ENCODE peak calls at places on chromosomes 13 and 19, in nine cellular contexts. One of them, this sample, is unnamed.

GRCh38 chr19:34404109-34404909 is at the start of gene PDCD2L:
- DNase-seq in T1000: peak; percentile 84
- DNase-seq in naive B cell: peak; percentile 87
- DNase-seq in testis: peak; percentile 96
- DNase-seq in colonic mucosa: peak; percentile 96
- DNase-seq in stimulated activated CD8-positive, alpha-beta memory T cell treated with anti-CD3 and anti-CD28 coated beads, Interleukin-12 subunit alpha, Interleukin-12 subunit beta, amount 100 ng/mL, for 4 hours: peak; percentile 83
- DNase-seq in posterior vena cava: peak; percentile 97
- DNase-seq in NCI-H1105: peak; percentile 93
- DNase-seq in kidney tubule cell: peak; percentile 93
- DNase-seq in this sample: peak; percentile 17

GRCh38 chr19:4130635-4131438 is 6.9 kb upstream of the MAP2K2 start:
- DNase-seq in posterior vena cava: no peak
- DNase-seq in NCI-H1105: no peak
- DNase-seq in naive B cell: no peak
- DNase-seq in stimulated activated CD8-positive, alpha-beta memory T cell treated with anti-CD3 and anti-CD28 coated beads, Interleukin-12 subunit alpha, Interleukin-12 subunit beta, amount 100 ng/mL, for 4 hours: no peak
- DNase-seq in testis: no peak
- DNase-seq in colonic mucosa: no peak
- DNase-seq in T1000: no peak
- DNase-seq in kidney tubule cell: peak; percentile 73
- DNase-seq in this sample: no peak

GRCh38 chr19:55212447-55212846 is 3.1 kb upstream of the PTPRH start:
- DNase-seq in NCI-H1105: no peak
- DNase-seq in posterior vena cava: no peak
- DNase-seq in stimulated activated CD8-positive, alpha-beta memory T cell treated with anti-CD3 and anti-CD28 coated beads, Interleukin-12 subunit alpha, Interleukin-12 subunit beta, amount 100 ng/mL, for 4 hours: no peak
- DNase-seq in kidney tubule cell: peak; percentile 22
- DNase-seq in T1000: no peak
- DNase-seq in testis: no peak
- DNase-seq in naive B cell: no peak
- DNase-seq in colonic mucosa: peak; percentile 72
- DNase-seq in this sample: no peak

GRCh38 chr19:48540110-48540509 is 11.9 kb upstream of the SULT2B1 start:
- DNase-seq in naive B cell: no peak
- DNase-seq in testis: no peak
- DNase-seq in T1000: no peak
- DNase-seq in stimulated activated CD8-positive, alpha-beta memory T cell treated with anti-CD3 and anti-CD28 coated beads, Interleukin-12 subunit alpha, Interleukin-12 subunit beta, amount 100 ng/mL, for 4 hours: no peak
- DNase-seq in NCI-H1105: peak; percentile 42
- DNase-seq in colonic mucosa: no peak
- DNase-seq in kidney tubule cell: no peak
- DNase-seq in posterior vena cava: no peak
- DNase-seq in this sample: no peak

GRCh38 chr19:38264486-38265212 is at the start of gene SPINT2:
- DNase-seq in stimulated activated CD8-positive, alpha-beta memory T cell treated with anti-CD3 and anti-CD28 coated beads, Interleukin-12 subunit alpha, Interleukin-12 subunit beta, amount 100 ng/mL, for 4 hours: peak; percentile 25
- DNase-seq in T1000: no peak
- DNase-seq in testis: no peak
- DNase-seq in colonic mucosa: no peak
- DNase-seq in posterior vena cava: peak; percentile 83
- DNase-seq in kidney tubule cell: no peak
- DNase-seq in naive B cell: peak; percentile 76
- DNase-seq in NCI-H1105: peak; percentile 91
- DNase-seq in this sample: peak; percentile 73

GRCh38 chr19:30555788-30556110 is 183.6 kb downstream of the ZNF536 start:
- DNase-seq in colonic mucosa: no peak
- DNase-seq in posterior vena cava: no peak
- DNase-seq in kidney tubule cell: no peak
- DNase-seq in testis: no peak
- DNase-seq in stimulated activated CD8-positive, alpha-beta memory T cell treated with anti-CD3 and anti-CD28 coated beads, Interleukin-12 subunit alpha, Interleukin-12 subunit beta, amount 100 ng/mL, for 4 hours: no peak
- DNase-seq in naive B cell: no peak
- DNase-seq in NCI-H1105: no peak
- DNase-seq in T1000: no peak
- DNase-seq in this sample: no peak

GRCh38 chr13:21579754-21580316 is 24.1 kb downstream of the MICU2 start:
- DNase-seq in colonic mucosa: no peak
- DNase-seq in testis: no peak
- DNase-seq in stimulated activated CD8-positive, alpha-beta memory T cell treated with anti-CD3 and anti-CD28 coated beads, Interleukin-12 subunit alpha, Interleukin-12 subunit beta, amount 100 ng/mL, for 4 hours: no peak
- DNase-seq in posterior vena cava: no peak
- DNase-seq in kidney tubule cell: peak; percentile 30
- DNase-seq in NCI-H1105: no peak
- DNase-seq in naive B cell: no peak
- DNase-seq in T1000: no peak
- DNase-seq in this sample: no peak

GRCh38 chr13:51286135-51287002 is 53.1 kb upstream of the SERPINE3 start:
- DNase-seq in testis: peak; percentile 89
- DNase-seq in posterior vena cava: peak; percentile 92
- DNase-seq in T1000: no peak
- DNase-seq in naive B cell: peak; percentile 53
- DNase-seq in NCI-H1105: peak; percentile 33
- DNase-seq in kidney tubule cell: peak; percentile 74
- DNase-seq in colonic mucosa: peak; percentile 79
- DNase-seq in stimulated activated CD8-positive, alpha-beta memory T cell treated with anti-CD3 and anti-CD28 coated beads, Interleukin-12 subunit alpha, Interleukin-12 subunit beta, amount 100 ng/mL, for 4 hours: peak; percentile 19
- DNase-seq in this sample: no peak

GRCh38 chr19:17194608-17195007 is 20.5 kb upstream of the USE1 start:
- DNase-seq in testis: no peak
- DNase-seq in stimulated activated CD8-positive, alpha-beta memory T cell treated with anti-CD3 and anti-CD28 coated beads, Interleukin-12 subunit alpha, Interleukin-12 subunit beta, amount 100 ng/mL, for 4 hours: no peak
- DNase-seq in naive B cell: no peak
- DNase-seq in colonic mucosa: no peak
- DNase-seq in NCI-H1105: no peak
- DNase-seq in kidney tubule cell: no peak
- DNase-seq in posterior vena cava: no peak
- DNase-seq in T1000: no peak
- DNase-seq in this sample: no peak

GRCh38 chr19:1411255-1412191 is 4.1 kb downstream of the DAZAP1 start:
- DNase-seq in NCI-H1105: no peak
- DNase-seq in kidney tubule cell: peak; percentile 68
- DNase-seq in colonic mucosa: no peak
- DNase-seq in T1000: no peak
- DNase-seq in testis: no peak
- DNase-seq in posterior vena cava: peak; percentile 88
- DNase-seq in stimulated activated CD8-positive, alpha-beta memory T cell treated with anti-CD3 and anti-CD28 coated beads, Interleukin-12 subunit alpha, Interleukin-12 subunit beta, amount 100 ng/mL, for 4 hours: no peak
- DNase-seq in naive B cell: no peak
- DNase-seq in this sample: no peak

GRCh38 chr19:681029-681626 is 4.9 kb downstream of the FSTL3 start:
- DNase-seq in kidney tubule cell: no peak
- DNase-seq in NCI-H1105: no peak
- DNase-seq in stimulated activated CD8-positive, alpha-beta memory T cell treated with anti-CD3 and anti-CD28 coated beads, Interleukin-12 subunit alpha, Interleukin-12 subunit beta, amount 100 ng/mL, for 4 hours: no peak
- DNase-seq in testis: peak; percentile 93
- DNase-seq in T1000: no peak
- DNase-seq in posterior vena cava: no peak
- DNase-seq in naive B cell: peak; percentile 72
- DNase-seq in colonic mucosa: no peak
- DNase-seq in this sample: no peak

GRCh38 chr19:38559428-38560401 is 58.0 kb downstream of the MAP4K1 start:
- DNase-seq in NCI-H1105: no peak
- DNase-seq in colonic mucosa: no peak
- DNase-seq in testis: no peak
- DNase-seq in T1000: no peak
- DNase-seq in stimulated activated CD8-positive, alpha-beta memory T cell treated with anti-CD3 and anti-CD28 coated beads, Interleukin-12 subunit alpha, Interleukin-12 subunit beta, amount 100 ng/mL, for 4 hours: no peak
- DNase-seq in naive B cell: no peak
- DNase-seq in posterior vena cava: no peak
- DNase-seq in kidney tubule cell: peak; percentile 60
- DNase-seq in this sample: peak; percentile 83

GRCh38 chr13:33855371-33855895 is 37.5 kb downstream of the RFC3 start:
- DNase-seq in colonic mucosa: no peak
- DNase-seq in naive B cell: no peak
- DNase-seq in NCI-H1105: no peak
- DNase-seq in stimulated activated CD8-positive, alpha-beta memory T cell treated with anti-CD3 and anti-CD28 coated beads, Interleukin-12 subunit alpha, Interleukin-12 subunit beta, amount 100 ng/mL, for 4 hours: no peak
- DNase-seq in kidney tubule cell: no peak
- DNase-seq in T1000: no peak
- DNase-seq in posterior vena cava: no peak
- DNase-seq in testis: no peak
- DNase-seq in this sample: no peak

GRCh38 chr13:22357132-22357531 is 686.3 kb downstream of the FGF9 start:
- DNase-seq in testis: no peak
- DNase-seq in kidney tubule cell: peak; percentile 24
- DNase-seq in posterior vena cava: no peak
- DNase-seq in T1000: no peak
- DNase-seq in stimulated activated CD8-positive, alpha-beta memory T cell treated with anti-CD3 and anti-CD28 coated beads, Interleukin-12 subunit alpha, Interleukin-12 subunit beta, amount 100 ng/mL, for 4 hours: no peak
- DNase-seq in naive B cell: no peak
- DNase-seq in colonic mucosa: no peak
- DNase-seq in NCI-H1105: no peak
- DNase-seq in this sample: no peak

GRCh38 chr19:8323781-8324185 is 2.5 kb downstream of the RPS28 start:
- DNase-seq in testis: no peak
- DNase-seq in naive B cell: no peak
- DNase-seq in kidney tubule cell: no peak
- DNase-seq in posterior vena cava: no peak
- DNase-seq in stimulated activated CD8-positive, alpha-beta memory T cell treated with anti-CD3 and anti-CD28 coated beads, Interleukin-12 subunit alpha, Interleukin-12 subunit beta, amount 100 ng/mL, for 4 hours: no peak
- DNase-seq in colonic mucosa: no peak
- DNase-seq in T1000: no peak
- DNase-seq in NCI-H1105: no peak
- DNase-seq in this sample: no peak

GRCh38 chr13:100382787-100383186 is 205.8 kb downstream of the GGACT start:
- DNase-seq in posterior vena cava: no peak
- DNase-seq in kidney tubule cell: no peak
- DNase-seq in T1000: no peak
- DNase-seq in colonic mucosa: no peak
- DNase-seq in naive B cell: no peak
- DNase-seq in NCI-H1105: no peak
- DNase-seq in testis: no peak
- DNase-seq in stimulated activated CD8-positive, alpha-beta memory T cell treated with anti-CD3 and anti-CD28 coated beads, Interleukin-12 subunit alpha, Interleukin-12 subunit beta, amount 100 ng/mL, for 4 hours: no peak
- DNase-seq in this sample: no peak

This sample was measured in keratinocyte.